ENCODE peak calls at places on chromosome 5, in seven cellular contexts. L is GM12878; Z is fibroblast of the aortic adventitia; M is stimulated activated CD4-positive, alpha-beta T cell treated with anti-CD3 and anti-CD28 coated beads, TNF-alpha, amount 100 ng/mL, for 4 hours; J is adrenal gland; I is prostate gland; W is IMR-90. S is an unnamed sample.

GRCh38 chr5:111995701-111996100 is 238.7 kb upstream of the NREP start:
- DNase-seq in L (no peak), Z (no peak), M (no peak), J (no peak), I (no peak), W (no peak), S (no peak)

GRCh38 chr5:175657593-175658271 is at the start of gene HRH2:
- DNase-seq in L (no peak), Z (no peak), M (peak; percentile 26), J (no peak), I (no peak), W (no peak), S (no peak)

GRCh38 chr5:172266676-172267092 is 16.9 kb downstream of the UBTD2 start:
- DNase-seq in L (no peak), Z (no peak), M (no peak), J (no peak), I (no peak), W (peak; percentile 36), S (no peak)

GRCh38 chr5:154701181-154701580 is 54.0 kb upstream of the LARP1 start:
- DNase-seq in L (no peak), Z (no peak), M (no peak), J (no peak), I (peak; percentile 22), W (no peak), S (no peak)

GRCh38 chr5:6686916-6687409 is 26.3 kb upstream of the TENT4A start:
- DNase-seq in L (no peak), Z (peak; percentile 69), M (no peak), J (peak; percentile 42), I (no peak), W (peak; percentile 60), S (no peak)

GRCh38 chr5:89397096-89397495 is 514.1 kb upstream of the MEF2C start:
- DNase-seq in L (peak; percentile 48), Z (peak; percentile 5), M (no peak), J (no peak), I (no peak), W (no peak), S (no peak)

GRCh38 chr5:83312672-83313071 is 158.9 kb upstream of the VCAN start:
- DNase-seq in L (no peak), Z (no peak), M (no peak), J (no peak), I (no peak), W (no peak), S (no peak)

GRCh38 chr5:73901045-73901444 is 275.0 kb downstream of the ARHGEF28 start:
- DNase-seq in L (no peak), Z (no peak), M (no peak), J (peak; percentile 64), I (no peak), W (peak; percentile 86), S (no peak)

GRCh38 chr5:16497546-16497945 is 31.9 kb upstream of the ZNF622 start:
- DNase-seq in L (no peak), Z (no peak), M (no peak), J (no peak), I (no peak), W (no peak), S (no peak)

GRCh38 chr5:111582962-111583669 is 70.8 kb upstream of the STARD4 start:
- DNase-seq in L (no peak), Z (peak; percentile 84), M (no peak), J (no peak), I (no peak), W (peak; percentile 89), S (no peak)

GRCh38 chr5:143085319-143085917 is 315.2 kb downstream of the ARHGAP26 start:
- DNase-seq in L (no peak), Z (no peak), M (no peak), J (no peak), I (no peak), W (no peak), S (no peak)

GRCh38 chr5:51018423-51018822 is 352.0 kb downstream of the PARP8 start:
- DNase-seq in L (no peak), Z (no peak), M (no peak), J (no peak), I (no peak), W (no peak), S (no peak)